ENCODE peak calls at places on chromosomes 5 and 9, in seven cellular contexts. W is GM12892, X is HepG2, D is H1, V is K562, U is SK-N-SH, Y is GM12878. H is an unnamed sample.

GRCh38 chr9:99185328-99185632 is 36.5 kb downstream of the ALG2 start:
- DNase-seq in W (no peak), X (no peak), D (no peak), V (no peak), U (no peak), Y (no peak), H (no peak)

GRCh38 chr5:160567031-160567705 is 145.5 kb downstream of the PTTG1 start:
- DNase-seq in W (no peak), X (no peak), D (no peak), V (no peak), U (no peak), Y (no peak), H (no peak)

GRCh38 chr9:137913771-137914767 is 36.5 kb downstream of the CACNA1B start:
- DNase-seq in W (no peak), X (no peak), D (no peak), V (no peak), U (peak), Y (no peak), H (no peak)

GRCh38 chr9:87216036-87216435 is 268.7 kb upstream of the GAS1 start:
- DNase-seq in W (no peak), X (no peak), D (no peak), V (no peak), U (no peak), Y (no peak), H (no peak)

GRCh38 chr9:86924206-86924605 is 23.1 kb downstream of the GAS1 start:
- DNase-seq in W (no peak), X (no peak), D (no peak), V (no peak), U (no peak), Y (no peak), H (no peak)

GRCh38 chr9:88643931-88644330 is 109.0 kb downstream of the NXNL2 start:
- DNase-seq in W (no peak), X (no peak), D (no peak), V (no peak), U (no peak), Y (no peak), H (no peak)

GRCh38 chr5:159519365-159519764 is 189.1 kb upstream of the IL12B start:
- DNase-seq in W (no peak), X (no peak), D (no peak), V (no peak), U (no peak), Y (no peak), H (no peak)

GRCh38 chr9:112174223-112174964 is 703 bp downstream of the SUSD1 start:
- DNase-seq in W (peak), X (peak), D (no peak), V (peak), U (peak), Y (peak), H (peak)

GRCh38 chr5:117332341-117332740 is 757.7 kb upstream of the SEMA6A start:
- DNase-seq in W (no peak), X (no peak), D (no peak), V (no peak), U (no peak), Y (no peak), H (no peak)

GRCh38 chr5:178995341-178995690 is 196 bp upstream of the GRM6 start:
- DNase-seq in W (no peak), X (no peak), D (no peak), V (no peak), U (peak), Y (no peak), H (no peak)

GRCh38 chr9:131094622-131095021 is 1.7 kb upstream of the AIF1L start:
- DNase-seq in W (no peak), X (no peak), D (no peak), V (no peak), U (no peak), Y (no peak), H (no peak)

GRCh38 chr5:129345213-129345925 is 114.7 kb upstream of the ADAMTS19 start:
- DNase-seq in W (no peak), X (no peak), D (no peak), V (no peak), U (no peak), Y (no peak), H (no peak)

GRCh38 chr9:26605367-26605766 is 287.2 kb downstream of the CAAP1 start:
- DNase-seq in W (no peak), X (no peak), D (no peak), V (no peak), U (no peak), Y (no peak), H (no peak)

GRCh38 chr9:100600511-100601079 is 22.7 kb downstream of the CAVIN4 start:
- DNase-seq in W (no peak), X (no peak), D (no peak), V (no peak), U (no peak), Y (no peak), H (no peak)

GRCh38 chr5:172055421-172055820 is 49.0 kb upstream of the FBXW11 start:
- DNase-seq in W (no peak), X (no peak), D (no peak), V (no peak), U (no peak), Y (no peak), H (no peak)

GRCh38 chr5:172051643-172052362 is 45.4 kb upstream of the FBXW11 start:
- DNase-seq in W (no peak), X (no peak), D (no peak), V (no peak), U (no peak), Y (no peak), H (no peak)

GRCh38 chr5:172054611-172055153 is 48.2 kb upstream of the FBXW11 start:
- DNase-seq in W (no peak), X (no peak), D (no peak), V (no peak), U (no peak), Y (no peak), H (no peak)

GRCh38 chr5:172050070-172050469 is 43.6 kb upstream of the FBXW11 start:
- DNase-seq in W (no peak), X (no peak), D (no peak), V (no peak), U (no peak), Y (no peak), H (no peak)

DNA sequence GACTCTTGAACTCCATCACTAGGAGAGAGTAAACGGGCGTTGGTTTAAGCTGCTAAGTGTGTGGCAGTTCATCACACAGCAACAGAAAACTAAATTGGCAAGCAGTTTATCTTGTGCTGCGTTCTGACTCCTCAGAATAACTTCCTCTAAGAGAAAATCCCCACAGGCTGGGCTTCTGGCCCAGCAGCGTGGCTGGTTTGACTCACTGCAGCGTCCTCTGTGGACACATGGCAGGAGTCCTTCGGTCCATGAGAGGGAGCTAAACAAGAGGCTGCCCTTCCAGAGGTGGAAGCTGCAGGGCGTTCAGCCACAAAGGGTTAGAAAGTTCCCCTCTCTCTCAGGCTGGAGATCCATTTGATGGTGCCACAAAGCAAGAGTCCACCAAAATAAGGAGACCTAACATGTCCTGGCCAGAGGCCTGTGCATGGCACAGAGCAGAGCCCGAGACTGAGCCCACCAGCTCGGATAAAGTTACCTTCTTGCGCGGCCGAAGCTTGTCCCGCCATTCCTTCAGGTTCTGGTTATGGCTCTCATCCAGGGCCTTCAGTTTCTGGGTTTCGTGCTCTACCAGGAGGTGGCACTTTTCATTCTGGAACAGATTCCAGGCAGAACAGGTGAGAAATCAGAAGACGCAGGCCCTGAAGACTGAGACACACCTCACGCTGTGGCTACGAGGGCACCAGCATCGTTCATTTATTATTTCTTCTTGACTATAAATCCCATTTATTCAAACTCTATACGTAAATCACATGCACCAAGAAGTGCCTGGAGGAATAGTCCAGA is 46.2 kb upstream of the FBXW11 start:
- DNase-seq in W (no peak), X (no peak), D (no peak), V (no peak), U (no peak), Y (no peak), H (no peak)
- TF ChIP-seq TAF1 in W (no peak), X (no peak), D (no peak), V (no peak), U (no peak), Y (no peak), H (no peak)

GRCh38 chr5:180344393-180344999 is 8.6 kb downstream of the GFPT2 start:
- DNase-seq in W (no peak), X (no peak), D (no peak), V (no peak), U (no peak), Y (no peak), H (no peak)
- TF ChIP-seq TAF1 in W (no peak), X (no peak), D (no peak), V (no peak), U (no peak), Y (no peak), H (no peak)

DNA sequence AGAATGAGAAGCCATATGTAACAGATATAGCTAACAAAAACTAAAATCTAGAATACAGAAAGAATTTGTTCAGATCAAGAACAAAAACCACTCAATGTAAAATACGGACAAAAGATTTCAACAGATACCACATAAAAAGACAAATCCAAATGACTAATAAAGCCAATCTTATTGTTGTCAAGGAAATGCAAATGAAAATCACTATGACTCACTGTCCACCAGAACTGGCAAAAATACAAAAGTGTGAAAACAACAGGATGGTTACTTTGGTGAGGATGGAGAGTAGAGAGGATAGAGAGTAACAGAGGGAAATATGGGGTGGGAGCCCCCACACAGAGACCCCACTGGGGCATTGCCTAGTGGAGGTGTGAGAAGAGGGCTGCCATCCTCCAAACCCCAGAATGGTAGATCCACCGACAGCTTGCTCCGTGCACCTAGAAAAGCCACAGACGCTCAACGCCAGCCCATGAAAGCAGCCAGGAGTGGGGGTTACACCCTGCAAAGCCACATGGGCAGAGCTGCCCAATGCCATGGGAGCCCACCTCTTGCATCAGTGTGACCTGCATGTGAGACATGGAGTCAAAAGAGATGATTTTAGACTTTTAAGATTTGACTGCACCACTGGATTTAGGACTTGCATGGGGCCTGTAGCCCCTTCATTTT is 15.2 kb upstream of the RHOBTB3 start:
- DNase-seq in W (no peak), X (no peak), D (no peak), V (no peak), U (no peak), Y (no peak), H (no peak)
- TF ChIP-seq TAF1 in W (no peak), X (no peak), D (no peak), V (no peak), U (no peak), Y (no peak), H (no peak)

DNA sequence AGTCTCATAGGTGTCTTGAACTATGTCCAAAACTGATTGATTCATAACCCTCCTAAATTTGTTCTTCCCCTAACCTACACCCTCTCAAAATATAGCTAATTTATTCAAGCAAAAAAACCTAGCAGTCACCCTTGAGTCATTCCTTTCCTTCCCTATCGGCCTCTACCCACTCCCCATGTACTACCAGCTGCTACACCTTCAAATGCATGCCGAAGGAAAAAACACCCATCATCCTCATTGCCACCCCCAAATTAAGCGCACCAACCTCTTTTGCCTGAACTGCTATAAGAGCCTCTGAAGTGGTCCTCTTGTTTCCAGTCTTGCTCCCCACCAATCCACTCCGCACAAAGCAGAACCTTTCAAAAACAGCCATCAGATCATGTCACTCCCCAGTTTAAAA is 12.6 kb downstream of the LIFR start:
- DNase-seq in W (no peak), X (no peak), D (no peak), V (no peak), U (no peak), Y (no peak), H (no peak)
- TF ChIP-seq TAF1 in W (no peak), X (no peak), D (no peak), V (no peak), U (no peak), Y (no peak), H (no peak)

GRCh38 chr5:84385705-84386104 is 1.0 kb upstream of the EDIL3 start:
- DNase-seq in W (no peak), X (no peak), D (no peak), V (no peak), U (no peak), Y (no peak), H (no peak)

GRCh38 chr5:84383296-84383815 is 1.3 kb downstream of the EDIL3 start:
- DNase-seq in W (no peak), X (no peak), D (no peak), V (no peak), U (no peak), Y (no peak), H (no peak)

GRCh38 chr5:84382363-84383295 is 2.1 kb downstream of the EDIL3 start:
- DNase-seq in W (no peak), X (no peak), D (peak), V (no peak), U (peak), Y (no peak), H (no peak)

GRCh38 chr5:84383816-84384603 is 670 bp downstream of the EDIL3 start:
- DNase-seq in W (no peak), X (no peak), D (peak), V (no peak), U (peak), Y (no peak), H (no peak)

GRCh38 chr5:84384604-84385575 is at the start of gene EDIL3:
- DNase-seq in W (no peak), X (no peak), D (peak), V (no peak), U (peak), Y (no peak), H (no peak)
- TF ChIP-seq TAF1 in W (no peak), X (no peak), D (peak), V (no peak), U (no peak), Y (no peak), H (no peak)

DNA sequence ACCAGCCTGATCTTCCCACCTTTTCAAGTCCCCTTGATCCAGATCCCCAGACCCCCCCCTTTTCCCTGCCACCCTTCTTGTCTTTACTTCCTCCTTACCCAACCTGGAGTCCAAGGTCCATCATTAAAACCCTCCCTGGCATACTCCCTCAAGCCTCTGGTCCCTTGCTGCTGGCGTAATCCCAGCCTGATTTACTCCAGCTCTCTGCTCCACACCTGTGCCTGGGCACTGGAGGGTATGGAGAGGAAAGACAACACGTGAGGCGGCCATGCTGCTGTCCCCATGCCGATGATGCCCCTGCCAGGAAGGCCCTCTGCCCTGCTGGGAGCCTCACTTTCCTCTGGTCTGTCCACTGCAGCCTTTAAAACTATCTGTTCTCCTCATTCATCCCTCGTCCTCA is 5.1 kb downstream of the B4GALT7 start:
- DNase-seq in W (no peak), X (no peak), D (no peak), V (no peak), U (no peak), Y (no peak), H (no peak)
- TF ChIP-seq TAF1 in W (no peak), X (no peak), D (no peak), V (no peak), U (no peak), Y (no peak), H (no peak)

GRCh38 chr5:150131978-150132694 is 23.5 kb downstream of the PDGFRB start:
- DNase-seq in W (no peak), X (no peak), D (no peak), V (no peak), U (no peak), Y (no peak), H (no peak)
- TF ChIP-seq TAF1 in W (no peak), X (no peak), D (no peak), V (no peak), U (no peak), Y (no peak), H (no peak)

DNA sequence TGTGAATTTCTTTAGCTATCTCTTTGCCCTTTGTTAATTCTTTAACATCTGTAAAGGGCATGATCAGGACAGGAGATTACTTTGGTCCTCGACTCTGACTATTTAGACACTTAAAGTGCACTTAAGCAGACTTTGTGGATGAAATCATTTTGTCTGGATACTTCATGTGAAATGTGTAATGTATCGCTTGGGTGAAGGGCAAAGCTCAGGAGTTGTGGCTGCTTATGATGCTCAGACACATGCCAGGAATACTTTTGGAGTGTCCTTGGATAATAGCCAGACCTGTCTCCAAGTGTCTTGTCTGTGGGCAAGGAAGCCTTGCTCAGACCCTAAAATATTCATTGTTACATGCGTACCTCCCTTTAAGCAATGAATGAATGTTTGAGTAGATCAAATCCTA is 87.8 kb downstream of the RAI14 start:
- DNase-seq in W (no peak), X (no peak), D (no peak), V (no peak), U (no peak), Y (no peak), H (no peak)
- TF ChIP-seq TAF1 in W (no peak), X (no peak), D (no peak), V (no peak), U (no peak), Y (no peak), H (no peak)

GRCh38 chr5:1474183-1474839 is 29.1 kb upstream of the SLC6A3 start:
- DNase-seq in W (no peak), X (no peak), D (no peak), V (no peak), U (peak), Y (no peak), H (no peak)

GRCh38 chr5:1471240-1471853 is 26.1 kb upstream of the SLC6A3 start:
- DNase-seq in W (no peak), X (no peak), D (no peak), V (no peak), U (no peak), Y (no peak), H (no peak)

GRCh38 chr5:1471997-1472963 is 27.0 kb upstream of the SLC6A3 start:
- DNase-seq in W (no peak), X (no peak), D (no peak), V (no peak), U (no peak), Y (no peak), H (no peak)

GRCh38 chr5:1473746-1474145 is 28.5 kb upstream of the SLC6A3 start:
- DNase-seq in W (no peak), X (no peak), D (no peak), V (no peak), U (peak), Y (no peak), H (no peak)

DNA sequence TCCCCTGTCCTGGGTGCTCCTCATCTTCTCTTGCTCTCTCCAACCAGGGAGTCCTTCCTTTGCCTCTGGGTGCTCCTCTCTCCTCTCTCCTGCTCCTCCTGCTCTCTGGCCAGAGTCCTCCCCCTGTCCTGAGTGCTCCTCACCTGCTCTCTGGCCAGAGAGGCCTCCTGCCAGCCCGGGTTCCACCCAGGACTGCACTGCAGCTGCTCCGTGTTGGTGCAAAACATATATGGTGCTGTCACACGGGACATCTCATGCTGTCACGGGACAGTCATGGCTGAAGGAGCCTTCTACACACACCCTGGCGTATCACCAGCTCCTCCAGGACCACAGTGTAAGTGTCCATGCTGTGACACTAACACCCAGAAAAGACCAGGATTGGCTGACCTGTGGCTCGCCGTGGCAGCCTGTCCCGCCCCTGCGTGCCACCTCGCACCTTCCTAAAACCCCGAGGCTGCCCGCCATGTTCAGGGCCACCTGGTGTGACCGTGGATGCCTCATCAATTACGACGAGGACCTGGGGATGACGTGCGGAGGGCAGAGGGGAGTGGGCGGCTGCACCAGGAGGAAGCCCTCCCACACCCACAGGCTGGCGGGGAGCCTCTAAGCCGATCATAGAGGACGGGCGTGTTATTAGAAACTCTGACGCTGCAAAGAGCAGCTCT is 27.9 kb upstream of the SLC6A3 start:
- DNase-seq in W (no peak), X (no peak), D (no peak), V (no peak), U (no peak), Y (no peak), H (no peak)
- TF ChIP-seq TAF1 in W (no peak), X (no peak), D (no peak), V (no peak), U (no peak), Y (no peak), H (no peak)

GRCh38 chr9:68416891-68417570 is 60.6 kb downstream of the PGM5 start:
- DNase-seq in W (no peak), X (no peak), D (no peak), V (peak), U (no peak), Y (no peak), H (no peak)
- TF ChIP-seq TAF1 in W (no peak), X (no peak), D (no peak), V (no peak), U (no peak), Y (no peak), H (no peak)

H was measured in GM12891.